ENCODE peak calls at places on chromosomes 5 and 9, in ten cellular contexts. E is lung, D is GM23338, I is GM12865, F is mesendoderm, N is psoas muscle, S is body of pancreas, Q is tibial artery, Z is uterus, B is H7. W is an unnamed sample.

GRCh38 chr5:82165740-82166530 is 112.2 kb downstream of the RPS23 start:
- DNase-seq in N (peak; percentile 60), S (peak; percentile 93), I (peak; percentile 85), F (peak; percentile 91), D (peak; percentile 79), B (peak; percentile 7), E (peak; percentile 75), Q (peak; percentile 84), Z (peak; percentile 74), W (no peak)

GRCh38 chr9:27353405-27354229 is 56.7 kb upstream of the EQTN start:
- DNase-seq in B (peak; percentile 46), E (no peak), Q (peak; percentile 87), I (peak; percentile 64), N (peak; percentile 45), D (no peak), S (no peak), F (peak; percentile 44), Z (no peak), W (no peak)

GRCh38 chr5:167754501-167754941 is 536.9 kb upstream of the WWC1 start:
- DNase-seq in S (no peak), E (no peak), I (no peak), Q (no peak), N (no peak), Z (no peak), B (no peak), F (peak; percentile 19), D (peak; percentile 5), W (no peak)

GRCh38 chr5:111432828-111433536 is 79.4 kb downstream of the STARD4 start:
- DNase-seq in B (no peak), Z (no peak), Q (no peak), I (no peak), F (peak; percentile 17), S (no peak), D (no peak), E (no peak), N (no peak), W (no peak)

GRCh38 chr5:16550316-16550952 is 66.4 kb downstream of the RETREG1 start:
- DNase-seq in Q (no peak), Z (no peak), E (no peak), N (no peak), S (peak; percentile 61), D (peak; percentile 78), F (peak; percentile 75), I (peak; percentile 78), B (peak; percentile 76), W (no peak)

GRCh38 chr5:65172486-65173129 is 309.1 kb downstream of the ADAMTS6 start:
- DNase-seq in B (no peak), N (no peak), F (no peak), E (no peak), Z (no peak), I (peak; percentile 71), D (no peak), Q (no peak), S (no peak), W (no peak)

GRCh38 chr5:32004404-32004803 is 169.7 kb downstream of the GOLPH3 start:
- DNase-seq in F (no peak), Z (no peak), S (no peak), N (no peak), D (no peak), E (no peak), Q (no peak), I (peak; percentile 29), B (no peak), W (no peak)

GRCh38 chr5:159792180-159792579 is 124.1 kb upstream of the ADRA1B start:
- DNase-seq in E (no peak), I (no peak), S (no peak), B (no peak), N (no peak), F (no peak), D (no peak), Z (no peak), Q (no peak), W (no peak)

GRCh38 chr9:126491256-126491879 is 122.4 kb upstream of the LMX1B start:
- DNase-seq in Z (no peak), Q (no peak), D (peak; percentile 78), B (peak; percentile 76), S (peak; percentile 62), F (peak; percentile 53), N (peak; percentile 9), E (peak; percentile 56), I (peak; percentile 68), W (no peak)

GRCh38 chr5:42597318-42597937 is 159.2 kb upstream of the CCDC152 start:
- DNase-seq in Q (no peak), Z (no peak), S (no peak), F (peak; percentile 32), E (no peak), N (no peak), D (no peak), B (no peak), I (no peak), W (no peak)

GRCh38 chr5:115349001-115349817 is 52.8 kb upstream of the CCDC112 start:
- DNase-seq in N (peak; percentile 32), B (no peak), S (peak; percentile 74), Q (no peak), D (no peak), E (no peak), F (no peak), I (peak; percentile 8), Z (no peak), W (peak; percentile 30)

GRCh38 chr9:79237861-79238260 is 333.9 kb upstream of the TLE4 start:
- DNase-seq in E (no peak), I (no peak), N (no peak), Z (no peak), Q (no peak), S (no peak), F (no peak), D (no peak), B (no peak), W (no peak)

GRCh38 chr5:148792649-148793048 is 33.8 kb upstream of the ADRB2 start:
- DNase-seq in B (no peak), D (no peak), I (no peak), N (no peak), Q (no peak), S (no peak), E (no peak), Z (no peak), F (no peak), W (no peak)

GRCh38 chr5:137498736-137499505 is at the start of gene SPOCK1:
- DNase-seq in Q (peak; percentile 81), Z (peak; percentile 69), I (peak; percentile 74), B (peak; percentile 95), S (peak; percentile 72), F (peak; percentile 83), E (peak; percentile 46), D (peak; percentile 90), N (peak; percentile 81), W (peak; percentile 37)

DNA sequence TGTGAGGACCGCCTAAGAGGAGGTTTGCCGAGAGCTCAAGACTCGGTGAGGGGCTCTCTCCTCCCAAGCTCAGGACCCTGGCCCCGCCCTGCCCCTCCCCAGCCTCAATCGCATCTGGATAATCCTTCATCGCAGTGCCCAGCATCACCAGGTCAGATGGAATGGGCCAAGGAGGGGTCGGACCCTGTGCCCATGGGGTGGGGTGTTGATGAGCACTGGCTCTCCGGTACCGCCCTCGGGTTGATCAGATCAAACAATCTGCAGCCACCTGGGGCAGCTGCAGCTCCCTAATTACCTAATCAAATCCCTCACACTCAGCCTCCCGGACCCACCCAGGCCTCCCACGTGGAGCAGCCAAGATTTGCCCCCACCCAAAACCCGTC is 24.4 kb upstream of the TDRD7 start:
- DNase-seq in N (no peak), B (no peak), S (no peak), Z (no peak), Q (no peak), E (no peak), D (no peak), I (no peak), F (no peak), W (no peak)
- H3K4me3 ChIP-seq in N (no peak overlapping the region), B (peak overlapping the region; percentile 17), S (no peak overlapping the region), Z (no peak overlapping the region), Q (no peak overlapping the region), E (no peak overlapping the region), D (peak overlapping the region; percentile 47), I (no peak overlapping the region), F (no peak overlapping the region), W (no peak overlapping the region)

DNA sequence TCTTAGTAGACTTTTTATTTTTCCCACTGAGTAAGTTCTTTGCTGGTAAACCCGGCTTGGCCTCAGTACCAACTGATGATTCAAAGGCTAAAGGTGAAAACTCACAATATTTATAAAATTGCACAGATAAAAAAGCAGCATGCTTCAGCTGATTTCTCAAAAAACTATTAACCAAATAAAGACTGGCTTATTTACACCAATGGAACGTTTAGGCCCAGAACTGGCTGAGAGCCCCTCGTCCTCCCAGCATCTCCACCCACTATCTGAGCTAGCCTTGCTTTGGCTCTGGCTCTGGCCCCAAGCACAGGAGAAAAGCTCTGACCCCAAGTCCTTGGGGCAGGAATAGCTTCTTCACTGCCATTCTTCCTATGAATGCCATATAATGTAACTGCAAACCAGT is 68.5 kb downstream of the SPTLC1 start:
- DNase-seq in Z (no peak), I (no peak), Q (no peak), F (no peak), E (no peak), S (no peak), D (no peak), B (no peak), N (no peak), W (no peak)
- H3K4me3 ChIP-seq in Z (no peak overlapping the region), I (no peak overlapping the region), Q (no peak overlapping the region), F (no peak overlapping the region), E (no peak overlapping the region), S (no peak overlapping the region), D (no peak overlapping the region), B (no peak overlapping the region), N (no peak overlapping the region), W (no peak overlapping the region)

DNA sequence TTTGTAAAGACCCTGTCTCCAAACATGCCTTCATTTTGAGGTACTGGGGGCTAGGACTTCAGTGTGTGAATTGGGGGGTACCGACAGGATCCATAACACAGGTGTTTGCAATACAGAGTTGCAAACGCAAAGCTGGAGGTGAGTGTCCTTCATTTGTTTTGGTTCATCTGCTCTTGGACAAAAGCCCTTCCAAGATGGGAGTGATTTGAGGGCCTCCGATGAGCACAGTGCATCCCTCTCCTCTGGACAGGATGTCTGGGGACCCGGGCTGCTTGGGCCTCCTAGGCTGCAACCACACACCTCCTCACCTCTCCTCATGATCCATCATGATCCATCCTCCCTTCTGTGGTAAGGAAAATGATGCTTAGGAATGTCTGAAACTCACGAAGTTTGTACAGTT is 23.8 kb downstream of the FGD3 start:
- DNase-seq in B (no peak), F (no peak), I (no peak), D (no peak), S (no peak), Z (no peak), E (peak; percentile 17), Q (peak; percentile 31), N (no peak), W (peak; percentile 22)
- H3K4me3 ChIP-seq in B (no peak overlapping the region), F (no peak overlapping the region), I (no peak overlapping the region), D (no peak overlapping the region), S (no peak overlapping the region), Z (no peak overlapping the region), E (no peak overlapping the region), Q (no peak overlapping the region), N (no peak overlapping the region), W (no peak overlapping the region)

GRCh38 chr9:110555551-110555950 is 24.0 kb downstream of the SVEP1 start:
- DNase-seq in E (no peak), D (no peak), Q (no peak), B (no peak), N (no peak), I (no peak), F (no peak), Z (no peak), S (no peak), W (no peak)
- H3K4me3 ChIP-seq in E (no peak overlapping the region), D (no peak overlapping the region), Q (no peak overlapping the region), B (no peak overlapping the region), N (no peak overlapping the region), I (no peak overlapping the region), F (no peak overlapping the region), Z (no peak overlapping the region), S (no peak overlapping the region), W (no peak overlapping the region)